ENCODE peak calls at places on chromosome 1, in seven cellular contexts. V, N, J, K, L, U and O are unnamed samples.

GRCh38 chr1:174766727-174767126 is 233.0 kb upstream of the CACYBP start:
- DNase-seq in L (no peak), J (no peak), U (no peak), K (no peak), N (no peak), V (no peak), O (no peak)

GRCh38 chr1:239843556-239843955 is 248.1 kb upstream of the FMN2 start:
- DNase-seq in N (no peak), U (no peak), K (no peak), V (no peak), J (no peak), L (no peak), O (no peak)

GRCh38 chr1:178324003-178324402 is 172.8 kb downstream of the CLEC20A start:
- DNase-seq in L (no peak), U (no peak), J (no peak), K (no peak), V (no peak), N (no peak), O (no peak)

GRCh38 chr1:183073320-183073719 is 50.1 kb downstream of the LAMC1 start:
- DNase-seq in N (no peak), J (no peak), V (no peak), L (no peak), U (no peak), K (no peak), O (no peak)

GRCh38 chr1:177334276-177334675 is 163.5 kb downstream of the BRINP2 start:
- DNase-seq in N (no peak), V (no peak), K (no peak), L (no peak), U (no peak), J (no peak), O (no peak)

GRCh38 chr1:63155437-63155836 is 166.9 kb upstream of the FOXD3 start:
- DNase-seq in V (no peak), U (no peak), N (no peak), J (no peak), K (peak), L (no peak), O (no peak)

GRCh38 chr1:201708085-201708512 is 120.9 kb upstream of the IPO9 start:
- DNase-seq in J (no peak), V (peak), L (no peak), K (no peak), N (no peak), U (no peak), O (peak)

GRCh38 chr1:210294991-210295773 is 33.5 kb upstream of the HHAT start:
- DNase-seq in J (no peak), U (peak), K (peak), N (no peak), V (no peak), L (no peak), O (peak)

GRCh38 chr1:7526867-7527732 is 244.0 kb upstream of the VAMP3 start:
- DNase-seq in N (no peak), V (no peak), J (no peak), K (peak), L (no peak), U (peak), O (no peak)

GRCh38 chr1:27018316-27018715 is 5.7 kb upstream of the TENT5B start:
- DNase-seq in V (no peak), U (no peak), N (no peak), K (no peak), J (no peak), L (no peak), O (no peak)

GRCh38 chr1:64038965-64039926 is 164.2 kb upstream of the UBE2U start:
- DNase-seq in V (peak), L (no peak), J (no peak), N (no peak), K (no peak), U (no peak), O (peak)

GRCh38 chr1:154583691-154584212 is 16.2 kb downstream of the CHRNB2 start:
- DNase-seq in V (no peak), K (no peak), L (no peak), U (no peak), J (no peak), N (no peak), O (no peak)

GRCh38 chr1:85894651-85895050 is 186.4 kb upstream of the ZNHIT6 start:
- DNase-seq in V (peak), L (no peak), N (no peak), J (no peak), U (no peak), K (peak), O (peak)

GRCh38 chr1:235502601-235503332 is 1.5 kb downstream of the B3GALNT2 start:
- DNase-seq in J (no peak), N (no peak), V (peak), U (no peak), L (no peak), K (no peak), O (no peak)

GRCh38 chr1:183622884-183623785 is 12.4 kb downstream of the ARPC5 start:
- DNase-seq in N (peak), J (peak), K (peak), L (peak), U (peak), V (no peak), O (no peak)

GRCh38 chr1:65998763-65999583 is 206.3 kb downstream of the PDE4B start:
- DNase-seq in V (no peak), N (no peak), U (no peak), L (no peak), J (no peak), K (no peak), O (no peak)

GRCh38 chr1:38243106-38243505 is 196.5 kb upstream of the POU3F1 start:
- DNase-seq in L (no peak), K (peak), U (no peak), J (no peak), N (no peak), V (no peak), O (no peak)

GRCh38 chr1:29515188-29515955 is 279.1 kb downstream of the PTPRU start:
- DNase-seq in N (no peak), J (no peak), L (no peak), V (no peak), K (no peak), U (no peak), O (no peak)

GRCh38 chr1:205542367-205542766 is 37.9 kb downstream of the CDK18 start:
- DNase-seq in V (no peak), U (no peak), L (no peak), N (no peak), J (no peak), K (peak), O (no peak)

GRCh38 chr1:223754681-223755431 is 42.5 kb downstream of the CAPN2 start:
- DNase-seq in K (no peak), U (no peak), J (no peak), V (no peak), L (no peak), N (no peak), O (no peak)

GRCh38 chr1:221741364-221741970 is 422 bp downstream of the DUSP10 start:
- DNase-seq in J (no peak), L (peak), U (peak), N (no peak), K (peak), V (no peak), O (no peak)

GRCh38 chr1:202365092-202365815 is 16.8 kb downstream of the PPP1R12B start:
- DNase-seq in K (no peak), N (no peak), L (no peak), U (no peak), V (no peak), J (no peak), O (no peak)

GRCh38 chr1:101820080-101820479 is 176.6 kb downstream of the OLFM3 start:
- DNase-seq in N (no peak), V (no peak), K (peak), J (no peak), U (no peak), L (no peak), O (no peak)

GRCh38 chr1:24567792-24568388 is 12.0 kb downstream of the NCMAP start:
- DNase-seq in U (peak), J (no peak), K (peak), N (no peak), V (no peak), L (peak), O (no peak)

GRCh38 chr1:7473223-7474142 is 297.6 kb upstream of the VAMP3 start:
- DNase-seq in V (no peak), N (no peak), U (peak), J (no peak), L (no peak), K (no peak), O (no peak)

GRCh38 chr1:51729824-51730284 is 113.0 kb downstream of the OSBPL9 start:
- DNase-seq in V (no peak), L (no peak), K (no peak), N (no peak), J (no peak), U (no peak), O (no peak)